ENCODE peak calls at places on chromosomes 6 and 20, in seven cellular contexts. M, I, J, A, X, L and N are unnamed samples.

GRCh38 chr20:24572140-24572539 is 102.7 kb downstream of the SYNDIG1 start:
- DNase-seq in M (no peak), I (peak), J (no peak), A (no peak), X (no peak), L (no peak), N (no peak)

GRCh38 chr6:55758156-55758942 is 117.0 kb downstream of the BMP5 start:
- DNase-seq in M (peak), I (no peak), J (no peak), A (no peak), X (no peak), L (no peak), N (no peak)

GRCh38 chr20:43558412-43559146 is at the start of gene SGK2:
- DNase-seq in M (peak), I (no peak), J (no peak), A (no peak), X (no peak), L (no peak), N (no peak)

GRCh38 chr6:105345506-105345905 is 57.4 kb downstream of the PREP start:
- DNase-seq in M (no peak), I (no peak), J (no peak), A (no peak), X (no peak), L (no peak), N (no peak)

GRCh38 chr6:98835149-98836024 is 1.0 kb downstream of the POU3F2 start:
- DNase-seq in M (no peak), I (no peak), J (no peak), A (peak), X (no peak), L (no peak), N (no peak)

GRCh38 chr6:17865798-17866725 is 121.4 kb downstream of the KIF13A start:
- DNase-seq in M (peak), I (no peak), J (no peak), A (peak), X (peak), L (no peak), N (no peak)

GRCh38 chr20:6663751-6664388 is 103.6 kb upstream of the BMP2 start:
- DNase-seq in M (peak), I (no peak), J (no peak), A (no peak), X (no peak), L (no peak), N (no peak)

GRCh38 chr6:47631248-47632196 is 66.9 kb upstream of the ADGRF4 start:
- DNase-seq in M (peak), I (no peak), J (peak), A (no peak), X (no peak), L (peak), N (peak)

GRCh38 chr6:147906361-147906760 is 397.9 kb downstream of the SAMD5 start:
- DNase-seq in M (no peak), I (no peak), J (no peak), A (no peak), X (no peak), L (no peak), N (no peak)

GRCh38 chr20:63453029-63453523 is 19.4 kb downstream of the KCNQ2 start:
- DNase-seq in M (no peak), I (no peak), J (peak), A (no peak), X (no peak), L (no peak), N (peak)

GRCh38 chr6:98539669-98540207 is 294.6 kb upstream of the POU3F2 start:
- DNase-seq in M (no peak), I (no peak), J (no peak), A (no peak), X (no peak), L (no peak), N (peak)

GRCh38 chr20:48583171-48583570 is 244.6 kb downstream of the PREX1 start:
- DNase-seq in M (no peak), I (no peak), J (no peak), A (no peak), X (no peak), L (no peak), N (no peak)

GRCh38 chr6:36906539-36906938 is 20.8 kb downstream of the C6orf89 start:
- DNase-seq in M (peak), I (no peak), J (no peak), A (peak), X (no peak), L (no peak), N (no peak)

GRCh38 chr6:6707143-6707542 is 118.6 kb downstream of the LY86 start:
- DNase-seq in M (no peak), I (no peak), J (no peak), A (no peak), X (no peak), L (no peak), N (no peak)

GRCh38 chr20:38471987-38472512 is 593 bp upstream of the RALGAPB start:
- DNase-seq in M (no peak), I (peak), J (no peak), A (no peak), X (no peak), L (no peak), N (no peak)

GRCh38 chr6:3489961-3490621 is 33.2 kb upstream of the SLC22A23 start:
- DNase-seq in M (no peak), I (no peak), J (no peak), A (no peak), X (no peak), L (no peak), N (no peak)

GRCh38 chr6:6984585-6985366 is 123.0 kb upstream of the RREB1 start:
- DNase-seq in M (no peak), I (no peak), J (no peak), A (no peak), X (no peak), L (no peak), N (no peak)

GRCh38 chr20:50932016-50932338 is 740 bp upstream of the ADNP start:
- DNase-seq in M (no peak), I (no peak), J (no peak), A (no peak), X (no peak), L (no peak), N (no peak)

GRCh38 chr6:53672232-53672631 is 6.7 kb upstream of the KLHL31 start:
- DNase-seq in M (no peak), I (no peak), J (no peak), A (no peak), X (no peak), L (no peak), N (no peak)

GRCh38 chr6:25448965-25449538 is 169.9 kb downstream of the CARMIL1 start:
- DNase-seq in M (no peak), I (no peak), J (no peak), A (no peak), X (no peak), L (no peak), N (no peak)

GRCh38 chr6:159828074-159828473 is 28.0 kb downstream of the PNLDC1 start:
- DNase-seq in M (no peak), I (no peak), J (no peak), A (no peak), X (no peak), L (no peak), N (no peak)

GRCh38 chr20:58111340-58112016 is 117.0 kb downstream of the ANKRD60 start:
- DNase-seq in M (no peak), I (peak), J (no peak), A (no peak), X (no peak), L (no peak), N (no peak)

GRCh38 chr6:67935976-67936477 is 699.1 kb upstream of the ADGRB3 start:
- DNase-seq in M (no peak), I (no peak), J (no peak), A (no peak), X (no peak), L (no peak), N (no peak)

GRCh38 chr6:168373389-168373788 is 53.8 kb upstream of the DACT2 start:
- DNase-seq in M (no peak), I (no peak), J (no peak), A (no peak), X (no peak), L (no peak), N (no peak)

GRCh38 chr6:151387581-151387980 is 3.8 kb downstream of the ZBTB2 start:
- DNase-seq in M (peak), I (no peak), J (no peak), A (no peak), X (no peak), L (no peak), N (no peak)

GRCh38 chr6:36735110-36735971 is 37.7 kb downstream of the RAB44 start:
- DNase-seq in M (peak), I (no peak), J (peak), A (peak), X (peak), L (peak), N (peak)

GRCh38 chr6:87705070-87705691 is 3.1 kb upstream of the AKIRIN2 start:
- DNase-seq in M (no peak), I (no peak), J (peak), A (no peak), X (no peak), L (no peak), N (peak)

GRCh38 chr6:22765015-22765414 is 195.6 kb downstream of the HDGFL1 start:
- DNase-seq in M (peak), I (no peak), J (no peak), A (no peak), X (no peak), L (no peak), N (no peak)

GRCh38 chr20:14712302-14712739 is 374.9 kb upstream of the FLRT3 start:
- DNase-seq in M (peak), I (no peak), J (no peak), A (no peak), X (no peak), L (no peak), N (no peak)

GRCh38 chr20:62936996-62937352 is 973 bp upstream of the GID8 start:
- DNase-seq in M (peak), I (no peak), J (no peak), A (no peak), X (no peak), L (no peak), N (peak)

GRCh38 chr6:56482525-56482924 is 160.2 kb downstream of the DST start:
- DNase-seq in M (no peak), I (no peak), J (no peak), A (no peak), X (no peak), L (no peak), N (no peak)

GRCh38 chr6:44682280-44682679 is 294.8 kb downstream of the CDC5L start:
- DNase-seq in M (no peak), I (peak), J (no peak), A (no peak), X (no peak), L (no peak), N (no peak)

GRCh38 chr6:829646-830045 is 136.7 kb upstream of the EXOC2 start:
- DNase-seq in M (no peak), I (no peak), J (no peak), A (no peak), X (no peak), L (no peak), N (no peak)

GRCh38 chr6:24910331-24910849 is 25.4 kb downstream of the RIPOR2 start:
- DNase-seq in M (no peak), I (no peak), J (peak), A (peak), X (peak), L (peak), N (peak)

GRCh38 chr6:56445818-56446217 is 196.9 kb downstream of the DST start:
- DNase-seq in M (peak), I (no peak), J (no peak), A (no peak), X (no peak), L (no peak), N (no peak)

GRCh38 chr6:34656378-34657036 is 40.1 kb downstream of the ILRUN start:
- DNase-seq in M (peak), I (no peak), J (peak), A (no peak), X (no peak), L (peak), N (peak)

GRCh38 chr6:35970181-35970580 is 49.3 kb upstream of the SRPK1 start:
- DNase-seq in M (peak), I (no peak), J (no peak), A (no peak), X (no peak), L (no peak), N (no peak)

GRCh38 chr6:18441253-18441979 is 54.3 kb downstream of the RNF144B start:
- DNase-seq in M (no peak), I (no peak), J (no peak), A (no peak), X (no peak), L (no peak), N (no peak)